ENCODE peak calls at places on chromosomes 12 and 14, in four cellular contexts. One of them, this sample, is unnamed.

GRCh38 chr14:99324291-99324690 is 52.3 kb upstream of the BCL11B start:
- DNase-seq in stomach: no peak
- DNase-seq in hepatocyte: no peak
- DNase-seq in choroid plexus epithelial cell: no peak
- DNase-seq in this sample: no peak

GRCh38 chr14:36660736-36661505 is 739 bp upstream of the PAX9 start:
- DNase-seq in stomach: no peak
- DNase-seq in hepatocyte: no peak
- DNase-seq in choroid plexus epithelial cell: no peak
- DNase-seq in this sample: no peak

GRCh38 chr14:20427231-20428009 is 8.5 kb downstream of the KLHL33 start:
- DNase-seq in stomach: no peak
- DNase-seq in hepatocyte: peak; percentile 61
- DNase-seq in choroid plexus epithelial cell: peak; percentile 69
- DNase-seq in this sample: no peak

GRCh38 chr14:69571879-69572633 is 2.6 kb downstream of the CCDC177 start:
- DNase-seq in stomach: peak; percentile 32
- DNase-seq in hepatocyte: peak; percentile 67
- DNase-seq in choroid plexus epithelial cell: peak; percentile 34
- DNase-seq in this sample: peak; percentile 66

GRCh38 chr12:82099216-82099615 is 259.0 kb downstream of the CCDC59 start:
- DNase-seq in stomach: no peak
- DNase-seq in hepatocyte: no peak
- DNase-seq in choroid plexus epithelial cell: no peak
- DNase-seq in this sample: peak; percentile 18

GRCh38 chr14:100263141-100263540 is 24.2 kb downstream of the YY1 start:
- DNase-seq in stomach: no peak
- DNase-seq in hepatocyte: peak; percentile 23
- DNase-seq in choroid plexus epithelial cell: no peak
- DNase-seq in this sample: no peak

GRCh38 chr14:36604757-36605505 is 22.5 kb upstream of the NKX2-8 start:
- DNase-seq in stomach: peak; percentile 53
- DNase-seq in hepatocyte: peak; percentile 83
- DNase-seq in choroid plexus epithelial cell: peak; percentile 84
- DNase-seq in this sample: peak; percentile 68

GRCh38 chr14:49961270-49962222 is 68.7 kb downstream of the ARF6 start:
- DNase-seq in stomach: no peak
- DNase-seq in hepatocyte: no peak
- DNase-seq in choroid plexus epithelial cell: peak; percentile 43
- DNase-seq in this sample: no peak

GRCh38 chr12:93448796-93449195 is 7.0 kb upstream of the UBE2N start:
- DNase-seq in stomach: peak; percentile 81
- DNase-seq in hepatocyte: no peak
- DNase-seq in choroid plexus epithelial cell: no peak
- DNase-seq in this sample: no peak

GRCh38 chr12:105467710-105468366 is 137.3 kb downstream of the C12orf75 start:
- DNase-seq in stomach: no peak
- DNase-seq in hepatocyte: no peak
- DNase-seq in choroid plexus epithelial cell: no peak
- DNase-seq in this sample: no peak

GRCh38 chr12:21248679-21249078 is 86.0 kb downstream of the SLCO1A2 start:
- DNase-seq in stomach: no peak
- DNase-seq in hepatocyte: peak; percentile 9
- DNase-seq in choroid plexus epithelial cell: peak; percentile 34
- DNase-seq in this sample: no peak

GRCh38 chr12:96233941-96234461 is 39.8 kb downstream of the ELK3 start:
- DNase-seq in stomach: peak; percentile 55
- DNase-seq in hepatocyte: peak; percentile 35
- DNase-seq in choroid plexus epithelial cell: no peak
- DNase-seq in this sample: no peak

GRCh38 chr12:3214508-3215365 is 137.6 kb downstream of the TSPAN9 start:
- DNase-seq in stomach: no peak
- DNase-seq in hepatocyte: no peak
- DNase-seq in choroid plexus epithelial cell: no peak
- DNase-seq in this sample: no peak

GRCh38 chr12:22759769-22760674 is 135.1 kb downstream of the ETNK1 start:
- DNase-seq in stomach: no peak
- DNase-seq in hepatocyte: no peak
- DNase-seq in choroid plexus epithelial cell: peak; percentile 61
- DNase-seq in this sample: no peak

GRCh38 chr14:73365727-73366126 is 92.6 kb downstream of the NUMB start:
- DNase-seq in stomach: no peak
- DNase-seq in hepatocyte: no peak
- DNase-seq in choroid plexus epithelial cell: peak; percentile 68
- DNase-seq in this sample: no peak

GRCh38 chr14:94337274-94337673 is 14.1 kb upstream of the SERPINA6 start:
- DNase-seq in stomach: no peak
- DNase-seq in hepatocyte: no peak
- DNase-seq in choroid plexus epithelial cell: peak; percentile 20
- DNase-seq in this sample: no peak

GRCh38 chr14:76546426-76547221 is 170.7 kb downstream of the ESRRB start:
- DNase-seq in stomach: no peak
- DNase-seq in hepatocyte: peak; percentile 35
- DNase-seq in choroid plexus epithelial cell: no peak
- DNase-seq in this sample: peak; percentile 3

GRCh38 chr14:33728010-33728498 is 222.8 kb downstream of the EGLN3 start:
- DNase-seq in stomach: no peak
- DNase-seq in hepatocyte: no peak
- DNase-seq in choroid plexus epithelial cell: no peak
- DNase-seq in this sample: no peak

GRCh38 chr12:14281539-14281938 is 83.9 kb upstream of the ATF7IP start:
- DNase-seq in stomach: no peak
- DNase-seq in hepatocyte: no peak
- DNase-seq in choroid plexus epithelial cell: no peak
- DNase-seq in this sample: no peak

GRCh38 chr12:50211392-50212070 is 44.4 kb upstream of the CERS5 start:
- DNase-seq in stomach: no peak
- DNase-seq in hepatocyte: no peak
- DNase-seq in choroid plexus epithelial cell: peak; percentile 75
- DNase-seq in this sample: no peak

GRCh38 chr12:32671930-32672785 is 6.9 kb upstream of the DNM1L start:
- DNase-seq in stomach: peak; percentile 47
- DNase-seq in hepatocyte: peak; percentile 75
- DNase-seq in choroid plexus epithelial cell: peak; percentile 90
- DNase-seq in this sample: peak; percentile 48

GRCh38 chr14:92922883-92923743 is at the start of gene CHGA:
- DNase-seq in stomach: peak; percentile 44
- DNase-seq in hepatocyte: peak; percentile 86
- DNase-seq in choroid plexus epithelial cell: peak; percentile 48
- DNase-seq in this sample: peak; percentile 32

GRCh38 chr12:79566452-79566851 is 124.3 kb downstream of the PAWR start:
- DNase-seq in stomach: no peak
- DNase-seq in hepatocyte: no peak
- DNase-seq in choroid plexus epithelial cell: peak; percentile 53
- DNase-seq in this sample: peak; percentile 39

GRCh38 chr12:76303989-76304460 is 44.2 kb downstream of the BBS10 start:
- DNase-seq in stomach: no peak
- DNase-seq in hepatocyte: no peak
- DNase-seq in choroid plexus epithelial cell: no peak
- DNase-seq in this sample: no peak

GRCh38 chr12:21881950-21882349 is 59.3 kb downstream of the ABCC9 start:
- DNase-seq in stomach: no peak
- DNase-seq in hepatocyte: no peak
- DNase-seq in choroid plexus epithelial cell: no peak
- DNase-seq in this sample: no peak

GRCh38 chr12:106329231-106329985 is 26.9 kb downstream of the TCP11L2 start:
- DNase-seq in stomach: no peak
- DNase-seq in hepatocyte: no peak
- DNase-seq in choroid plexus epithelial cell: no peak
- DNase-seq in this sample: no peak

GRCh38 chr14:70934084-70934483 is 26.8 kb downstream of the PCNX1 start:
- DNase-seq in stomach: no peak
- DNase-seq in hepatocyte: no peak
- DNase-seq in choroid plexus epithelial cell: no peak
- DNase-seq in this sample: no peak

GRCh38 chr12:95700316-95700785 is 90.2 kb downstream of the NTN4 start:
- DNase-seq in stomach: no peak
- DNase-seq in hepatocyte: no peak
- DNase-seq in choroid plexus epithelial cell: peak; percentile 91
- DNase-seq in this sample: no peak

GRCh38 chr14:105119410-105120025 is 49.1 kb downstream of the JAG2 start:
- DNase-seq in stomach: no peak
- DNase-seq in hepatocyte: no peak
- DNase-seq in choroid plexus epithelial cell: no peak
- DNase-seq in this sample: no peak

DNA sequence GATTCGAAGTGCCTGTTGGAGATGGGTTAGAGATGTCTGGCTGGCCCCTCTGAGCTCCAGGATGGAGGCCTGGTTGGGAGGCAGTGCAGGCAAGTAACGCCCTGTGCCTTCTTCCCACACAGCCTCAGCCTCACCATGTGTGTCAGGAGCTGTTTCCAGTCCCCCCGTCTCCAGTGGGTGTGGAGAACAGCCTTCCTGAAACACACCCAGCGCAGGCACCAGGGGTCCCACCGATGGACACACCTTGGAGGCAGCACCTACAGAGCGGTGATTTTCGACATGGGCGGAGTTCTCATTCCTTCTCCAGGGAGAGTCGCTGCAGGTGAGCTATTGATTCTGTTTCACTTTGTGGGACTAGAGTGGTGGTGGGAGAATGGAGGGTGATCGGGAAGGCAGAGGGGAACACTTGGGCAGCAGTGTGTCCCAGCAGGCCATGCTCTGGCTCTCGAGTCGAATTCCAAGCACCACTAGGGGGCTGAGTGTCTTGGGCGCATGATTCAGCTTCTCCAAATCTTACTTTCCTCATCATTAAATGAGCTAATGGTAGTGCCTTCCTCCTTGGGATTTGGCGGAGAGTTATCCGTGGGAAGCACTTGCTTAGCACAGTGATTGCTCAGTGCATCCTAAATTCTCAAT is 6.8 kb downstream of the ACAD10 start:
- DNase-seq in stomach: no peak
- DNase-seq in hepatocyte: no peak
- DNase-seq in choroid plexus epithelial cell: peak; percentile 48
- DNase-seq in this sample: peak; percentile 10
- TF ChIP-seq CTCF in stomach: no peak
- TF ChIP-seq CTCF in hepatocyte: no peak
- TF ChIP-seq CTCF in choroid plexus epithelial cell: peak; percentile 60
- TF ChIP-seq CTCF in this sample: no peak

DNA sequence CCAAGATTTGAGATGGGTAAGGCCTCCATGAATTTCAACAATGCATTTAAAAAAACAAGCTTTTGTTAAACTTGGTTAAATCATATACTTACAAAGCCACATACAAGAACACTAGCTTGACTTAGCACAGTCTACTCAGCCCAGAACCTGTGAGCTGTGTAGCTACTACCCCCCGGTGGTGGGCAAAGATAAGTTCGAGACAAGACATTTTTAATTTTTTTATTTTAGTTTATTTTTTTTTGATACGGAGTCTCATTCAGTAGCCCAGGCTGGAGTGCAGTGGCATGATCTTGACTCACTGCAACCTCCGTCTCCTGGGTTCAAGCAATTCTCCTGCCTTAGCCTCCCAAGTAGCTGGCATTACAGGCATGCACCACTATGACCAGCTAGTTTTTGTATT is 3.7 kb upstream of the NECAP1 start:
- DNase-seq in stomach: no peak
- DNase-seq in hepatocyte: peak; percentile 59
- DNase-seq in choroid plexus epithelial cell: peak; percentile 94
- DNase-seq in this sample: peak; percentile 58
- TF ChIP-seq CTCF in stomach: no peak
- TF ChIP-seq CTCF in hepatocyte: peak; percentile 58
- TF ChIP-seq CTCF in choroid plexus epithelial cell: peak; percentile 78
- TF ChIP-seq CTCF in this sample: no peak

DNA sequence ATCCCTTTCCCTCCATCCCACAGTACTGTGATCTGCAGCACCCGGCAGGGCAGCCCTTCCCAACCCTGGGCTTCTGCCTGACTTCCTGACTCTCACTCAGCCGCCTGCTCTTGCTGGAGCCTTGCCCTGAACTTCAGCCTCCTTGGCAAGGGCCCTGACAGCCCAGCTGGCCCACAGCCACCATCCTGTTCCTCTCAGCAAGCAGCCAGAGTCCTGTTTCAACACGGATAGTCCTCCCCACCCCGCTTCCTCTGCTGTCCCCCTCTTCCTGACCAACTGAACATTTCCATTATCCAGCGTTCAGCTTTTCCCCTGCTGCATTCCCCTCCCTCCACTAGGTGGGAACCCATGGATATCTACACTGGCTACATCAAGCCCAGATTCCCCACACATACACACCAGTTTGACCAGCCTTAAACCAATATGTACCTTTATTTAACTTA is 74.0 kb upstream of the MDM1 start:
- DNase-seq in stomach: peak; percentile 88
- DNase-seq in hepatocyte: peak; percentile 59
- DNase-seq in choroid plexus epithelial cell: peak; percentile 95
- DNase-seq in this sample: peak; percentile 60
- TF ChIP-seq CTCF in stomach: no peak
- TF ChIP-seq CTCF in hepatocyte: peak; percentile 30
- TF ChIP-seq CTCF in choroid plexus epithelial cell: peak; percentile 71
- TF ChIP-seq CTCF in this sample: no peak

GRCh38 chr14:22318951-22319350 is 270.1 kb downstream of the DAD1 start:
- DNase-seq in stomach: no peak
- DNase-seq in hepatocyte: no peak
- DNase-seq in choroid plexus epithelial cell: no peak
- DNase-seq in this sample: no peak

GRCh38 chr14:22316473-22316872 is 272.6 kb downstream of the DAD1 start:
- DNase-seq in stomach: no peak
- DNase-seq in hepatocyte: no peak
- DNase-seq in choroid plexus epithelial cell: no peak
- DNase-seq in this sample: no peak

GRCh38 chr14:22320353-22320733 is 268.7 kb downstream of the DAD1 start:
- DNase-seq in stomach: no peak
- DNase-seq in hepatocyte: no peak
- DNase-seq in choroid plexus epithelial cell: no peak
- DNase-seq in this sample: no peak

GRCh38 chr14:22315336-22315735 is 273.7 kb downstream of the DAD1 start:
- DNase-seq in stomach: no peak
- DNase-seq in hepatocyte: no peak
- DNase-seq in choroid plexus epithelial cell: no peak
- DNase-seq in this sample: no peak

GRCh38 chr14:22319526-22320352 is 269.3 kb downstream of the DAD1 start:
- DNase-seq in stomach: peak; percentile 69
- DNase-seq in hepatocyte: peak; percentile 80
- DNase-seq in choroid plexus epithelial cell: peak; percentile 88
- DNase-seq in this sample: peak; percentile 71
- TF ChIP-seq CTCF in stomach: peak; percentile 53
- TF ChIP-seq CTCF in hepatocyte: peak; percentile 68
- TF ChIP-seq CTCF in choroid plexus epithelial cell: peak; percentile 70
- TF ChIP-seq CTCF in this sample: peak; percentile 35

DNA sequence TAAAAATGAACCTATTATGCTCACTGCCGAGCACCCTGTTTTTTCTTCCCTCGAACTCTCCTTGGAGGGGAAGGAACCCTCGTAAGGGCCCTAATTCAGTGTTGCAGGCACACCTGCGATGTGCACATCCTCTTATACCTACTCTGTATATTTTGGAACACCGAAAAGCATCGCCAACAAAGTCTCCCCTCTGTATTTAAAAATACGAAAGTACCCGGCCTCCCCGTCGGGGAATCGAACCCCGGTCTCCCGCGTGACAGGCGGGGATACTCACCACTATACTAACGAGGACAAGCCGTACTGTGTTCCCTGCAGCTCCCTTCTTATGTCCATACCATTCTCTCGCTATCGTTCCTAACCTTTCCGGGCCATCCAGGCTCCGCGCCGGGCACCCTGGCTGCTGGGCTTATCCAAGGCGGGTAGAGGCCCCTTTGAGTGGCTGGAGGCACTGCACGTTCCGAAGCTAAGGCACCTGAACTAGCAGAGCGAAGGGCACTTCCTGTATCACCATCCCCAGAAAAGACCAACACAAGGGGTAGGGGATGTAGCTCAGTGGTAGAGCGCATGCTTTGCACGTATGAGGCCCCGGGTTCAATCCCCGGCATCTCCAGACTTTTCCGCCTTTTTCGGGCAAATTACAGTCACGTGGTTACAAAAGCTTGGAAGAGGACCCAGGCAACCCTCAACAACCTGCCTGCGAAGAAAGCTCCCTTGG is 25.1 kb upstream of the UBC start:
- DNase-seq in stomach: peak; percentile 86
- DNase-seq in hepatocyte: peak; percentile 93
- DNase-seq in choroid plexus epithelial cell: peak; percentile 95
- DNase-seq in this sample: peak; percentile 92
- TF ChIP-seq CTCF in stomach: no peak
- TF ChIP-seq CTCF in hepatocyte: no peak
- TF ChIP-seq CTCF in choroid plexus epithelial cell: no peak
- TF ChIP-seq CTCF in this sample: no peak

This sample was measured in Calu3.